ENCODE peak calls at places on chromosomes 5 and 9, in five cellular contexts. Z is cardiac fibroblast, S is body of pancreas, F is heart right ventricle, B is epithelial cell of proximal tubule. Y is an unnamed sample.

GRCh38 chr9:135075234-135076142 is 12.0 kb upstream of the OLFM1 start:
- DNase-seq in Z (peak; percentile 3), F (peak; percentile 54), B (no peak), S (peak; percentile 52), Y (no peak)

GRCh38 chr5:147467973-147468508 is 41.8 kb downstream of the DPYSL3 start:
- DNase-seq in B (no peak), Z (peak; percentile 5), S (no peak), F (no peak), Y (no peak)

GRCh38 chr5:133527311-133527710 is 85.0 kb downstream of the FSTL4 start:
- DNase-seq in F (no peak), Z (no peak), B (no peak), S (no peak), Y (no peak)

GRCh38 chr5:174223355-174223754 is 177.8 kb downstream of the NSG2 start:
- DNase-seq in S (no peak), B (no peak), Z (no peak), F (no peak), Y (no peak)

GRCh38 chr5:80231693-80232092 is 24.2 kb downstream of the SERINC5 start:
- DNase-seq in B (no peak), S (no peak), Z (no peak), F (no peak), Y (no peak)

GRCh38 chr5:75475364-75475763 is 36.1 kb downstream of the CERT1 start:
- DNase-seq in F (no peak), B (no peak), Z (no peak), S (no peak), Y (no peak)

GRCh38 chr5:129904667-129905466 is 602 bp downstream of the CHSY3 start:
- DNase-seq in F (peak; percentile 7), Z (peak; percentile 25), S (no peak), B (no peak), Y (no peak)

GRCh38 chr9:129463477-129463876 is 157.4 kb downstream of the C9orf50 start:
- DNase-seq in S (no peak), F (no peak), B (no peak), Z (no peak), Y (no peak)

GRCh38 chr5:16869821-16870796 is 66.0 kb downstream of the MYO10 start:
- DNase-seq in F (no peak), Z (peak; percentile 70), S (no peak), B (no peak), Y (no peak)

GRCh38 chr9:101098392-101098791 is 69.9 kb downstream of the PLPPR1 start:
- DNase-seq in F (no peak), S (no peak), B (no peak), Z (no peak), Y (no peak)

GRCh38 chr5:158807947-158808346 is 291.8 kb downstream of the EBF1 start:
- DNase-seq in S (no peak), Z (peak; percentile 66), B (no peak), F (no peak), Y (no peak)

GRCh38 chr5:92890841-92891244 is 690.2 kb downstream of the NR2F1-AS1 start:
- DNase-seq in B (no peak), Z (peak; percentile 48), F (no peak), S (no peak), Y (no peak)

GRCh38 chr9:14942037-14942436 is 31.8 kb upstream of the FREM1 start:
- DNase-seq in S (no peak), Z (no peak), F (no peak), B (no peak), Y (peak; percentile 14)

GRCh38 chr9:92963831-92964606 is 16.7 kb downstream of the FGD3 start:
- DNase-seq in S (peak; percentile 64), B (no peak), Z (no peak), F (no peak), Y (no peak)

GRCh38 chr9:72443855-72444254 is 77.6 kb upstream of the TMC1 start:
- DNase-seq in Z (peak; percentile 34), S (peak; percentile 26), F (no peak), B (no peak), Y (no peak)

GRCh38 chr9:113581865-113582697 is 118.6 kb downstream of the RGS3 start:
- DNase-seq in B (no peak), Z (peak; percentile 52), F (peak; percentile 80), S (peak; percentile 90), Y (no peak)

GRCh38 chr5:23089316-23089715 is 236.2 kb upstream of the CDH12 start:
- DNase-seq in Z (no peak), S (no peak), F (no peak), B (no peak), Y (no peak)

GRCh38 chr9:109517798-109518435 is 19.8 kb upstream of the PTPN3 start:
- DNase-seq in Z (no peak), B (no peak), F (no peak), S (peak; percentile 61), Y (no peak)

GRCh38 chr9:129554649-129555048 is 66.3 kb downstream of the C9orf50 start:
- DNase-seq in Z (no peak), S (no peak), F (no peak), B (no peak), Y (no peak)

GRCh38 chr5:138212828-138213160 is 329 bp downstream of the CDC23 start:
- DNase-seq in S (no peak), F (no peak), Z (peak; percentile 22), B (no peak), Y (no peak)

GRCh38 chr5:139137703-139138102 is 60.5 kb downstream of the SIL1 start:
- DNase-seq in Z (peak; percentile 57), F (no peak), S (peak; percentile 66), B (peak; percentile 32), Y (no peak)

GRCh38 chr9:123834218-123834906 is 95.6 kb downstream of the DENND1A start:
- DNase-seq in F (no peak), S (no peak), Z (peak; percentile 31), B (no peak), Y (no peak)

GRCh38 chr5:178791976-178792375 is 61.5 kb upstream of the ZNF354A start:
- DNase-seq in B (no peak), Z (no peak), F (no peak), S (no peak), Y (no peak)

GRCh38 chr9:81372628-81373191 is 316.6 kb downstream of the TLE1 start:
- DNase-seq in B (no peak), F (peak; percentile 59), Z (peak; percentile 49), S (no peak), Y (no peak)

GRCh38 chr9:96150324-96151023 is 151.5 kb downstream of the HSD17B3 start:
- DNase-seq in Z (no peak), S (no peak), F (no peak), B (no peak), Y (no peak)

GRCh38 chr9:12775373-12775962 is 648 bp downstream of the LURAP1L start:
- DNase-seq in F (peak; percentile 5), Z (no peak), B (no peak), S (peak; percentile 26), Y (no peak)

GRCh38 chr5:173733065-173733824 is 116.8 kb upstream of the BOD1 start:
- DNase-seq in B (no peak), F (no peak), Z (no peak), S (peak; percentile 45), Y (no peak)

GRCh38 chr9:3597792-3598191 is 72.0 kb upstream of the RFX3 start:
- DNase-seq in Z (no peak), B (no peak), F (no peak), S (no peak), Y (no peak)

GRCh38 chr5:172678902-172679301 is 37.8 kb downstream of the NEURL1B start:
- DNase-seq in F (peak; percentile 88), B (no peak), Z (peak; percentile 10), S (no peak), Y (no peak)

GRCh38 chr9:92426501-92426900 is 2.2 kb upstream of the OMD start:
- DNase-seq in B (no peak), S (no peak), Z (no peak), F (no peak), Y (no peak)

GRCh38 chr9:109158656-109159055 is 8.4 kb downstream of the FRRS1L start:
- DNase-seq in S (no peak), Z (peak; percentile 3), F (no peak), B (no peak), Y (no peak)

GRCh38 chr5:99331061-99331460 is 402.3 kb upstream of the CHD1 start:
- DNase-seq in F (no peak), B (no peak), S (no peak), Z (no peak), Y (no peak)

GRCh38 chr5:156411957-156412356 is 85.0 kb downstream of the SGCD start:
- DNase-seq in F (no peak), S (no peak), B (no peak), Z (no peak), Y (no peak)

GRCh38 chr5:156406023-156406422 is 79.1 kb downstream of the SGCD start:
- DNase-seq in B (peak; percentile 6), F (no peak), Z (no peak), S (no peak), Y (no peak)

GRCh38 chr5:156409834-156410233 is 82.9 kb downstream of the SGCD start:
- DNase-seq in Z (no peak), B (no peak), F (no peak), S (no peak), Y (no peak)

GRCh38 chr5:156414381-156414780 is 87.4 kb downstream of the SGCD start:
- DNase-seq in F (no peak), S (no peak), Z (no peak), B (no peak), Y (no peak)

DNA sequence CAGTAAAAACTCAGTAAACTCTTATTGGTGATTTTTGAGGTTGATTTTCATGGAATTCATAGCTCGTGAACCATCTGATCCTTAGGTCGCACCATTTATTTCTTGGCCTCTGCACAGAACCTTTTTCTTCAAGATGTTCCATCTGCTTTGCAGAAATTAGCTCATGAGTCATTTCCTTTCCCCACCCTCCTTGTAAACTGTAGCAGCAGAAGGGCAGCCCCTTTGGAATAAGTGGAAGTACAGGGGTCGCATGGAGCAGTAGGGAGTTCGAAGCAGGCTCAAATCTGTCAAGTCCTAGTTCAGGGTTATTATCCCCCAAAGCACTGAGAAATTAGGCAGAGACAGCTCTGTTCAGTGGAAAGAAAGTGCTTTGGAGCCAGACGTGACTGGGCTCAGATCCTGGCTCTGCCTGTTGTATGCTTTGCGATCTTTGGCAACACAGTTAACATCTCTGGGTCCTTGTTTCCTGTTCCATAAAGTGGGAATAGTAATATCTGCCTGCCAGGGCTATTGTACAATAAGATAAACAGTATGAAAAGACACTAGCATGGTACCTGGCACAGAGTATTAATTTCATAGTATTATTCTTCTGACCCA is 84.3 kb downstream of the SGCD start:
- DNase-seq in F (peak; percentile 12), S (peak; percentile 3), B (no peak), Z (no peak), Y (peak; percentile 54)
- H3K4me3 ChIP-seq in F (no peak overlapping the region), S (no peak overlapping the region), B (no peak overlapping the region), Z (no peak overlapping the region), Y (no peak overlapping the region)

DNA sequence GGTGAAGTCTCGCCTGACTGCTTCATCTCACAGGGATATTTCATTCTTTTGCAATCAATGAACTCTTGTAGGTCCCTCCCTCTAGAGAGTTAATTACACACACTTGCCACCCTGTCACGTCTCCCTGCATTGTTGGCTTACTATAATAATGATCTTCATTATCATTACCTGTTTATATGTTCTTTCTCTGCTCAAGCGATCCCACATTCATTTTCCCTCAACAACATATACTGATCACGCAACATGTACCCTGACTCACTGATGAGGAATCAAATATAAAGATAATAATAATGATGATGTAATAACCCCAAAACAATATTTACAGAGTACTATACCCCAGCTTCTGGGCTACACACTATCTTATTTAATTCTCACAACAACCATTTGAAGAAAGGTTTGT is 88.5 kb downstream of the FEM1C start:
- DNase-seq in Z (peak; percentile 83), S (no peak), B (no peak), F (no peak), Y (no peak)
- H3K4me3 ChIP-seq in Z (no peak overlapping the region), S (no peak overlapping the region), B (no peak overlapping the region), F (no peak overlapping the region), Y (no peak overlapping the region)

GRCh38 chr9:128007566-128008138 is 26.9 kb upstream of the EEIG1 start:
- DNase-seq in S (peak; percentile 82), B (peak; percentile 76), Z (peak; percentile 66), F (peak; percentile 67), Y (no peak)
- H3K4me3 ChIP-seq in S (no peak overlapping the region), B (no peak overlapping the region), Z (no peak overlapping the region), F (no peak overlapping the region), Y (no peak overlapping the region)

GRCh38 chr5:35851282-35851681 is 5.4 kb upstream of the IL7R start:
- DNase-seq in S (no peak), B (no peak), Z (no peak), F (no peak), Y (no peak)
- H3K4me3 ChIP-seq in S (no peak overlapping the region), B (no peak overlapping the region), Z (no peak overlapping the region), F (no peak overlapping the region), Y (peak overlapping the region; percentile 24)

Y was measured in skeletal muscle cell.